ENCODE peak calls at places on chromosomes 7 and 10, in eight cellular contexts. One of them, this sample, is unnamed.

GRCh38 chr10:49592726-49593563 is 17.2 kb upstream of the SLC18A3 start:
- DNase-seq in AG10803: peak; percentile 47
- DNase-seq in neural crest cell: peak; percentile 76
- DNase-seq in stomach: peak; percentile 56
- DNase-seq in lower lobe of right lung: no peak
- DNase-seq in progenitor cell of endocrine pancreas: peak; percentile 56
- DNase-seq in colonic mucosa: peak; percentile 65
- DNase-seq in GM23338: peak; percentile 90
- DNase-seq in this sample: no peak

GRCh38 chr7:38211940-38212339 is 33.9 kb downstream of the STARD3NL start:
- DNase-seq in colonic mucosa: no peak
- DNase-seq in GM23338: no peak
- DNase-seq in lower lobe of right lung: no peak
- DNase-seq in neural crest cell: no peak
- DNase-seq in stomach: no peak
- DNase-seq in AG10803: peak; percentile 58
- DNase-seq in progenitor cell of endocrine pancreas: no peak
- DNase-seq in this sample: no peak

GRCh38 chr7:155323001-155323638 is 25.4 kb downstream of the INSIG1 start:
- DNase-seq in AG10803: peak; percentile 16
- DNase-seq in stomach: no peak
- DNase-seq in GM23338: no peak
- DNase-seq in progenitor cell of endocrine pancreas: no peak
- DNase-seq in neural crest cell: no peak
- DNase-seq in colonic mucosa: no peak
- DNase-seq in lower lobe of right lung: no peak
- DNase-seq in this sample: no peak

GRCh38 chr10:113539789-113540188 is 13.1 kb upstream of the HABP2 start:
- DNase-seq in lower lobe of right lung: no peak
- DNase-seq in colonic mucosa: no peak
- DNase-seq in GM23338: no peak
- DNase-seq in neural crest cell: no peak
- DNase-seq in AG10803: peak; percentile 71
- DNase-seq in stomach: no peak
- DNase-seq in progenitor cell of endocrine pancreas: no peak
- DNase-seq in this sample: no peak

GRCh38 chr10:110870823-110871235 is 899 bp upstream of the PDCD4 start:
- DNase-seq in AG10803: peak; percentile 53
- DNase-seq in progenitor cell of endocrine pancreas: no peak
- DNase-seq in stomach: no peak
- DNase-seq in neural crest cell: no peak
- DNase-seq in GM23338: no peak
- DNase-seq in colonic mucosa: no peak
- DNase-seq in lower lobe of right lung: no peak
- DNase-seq in this sample: no peak

GRCh38 chr10:5376450-5376849 is 11.7 kb downstream of the UCN3 start:
- DNase-seq in colonic mucosa: no peak
- DNase-seq in neural crest cell: no peak
- DNase-seq in GM23338: no peak
- DNase-seq in AG10803: no peak
- DNase-seq in progenitor cell of endocrine pancreas: no peak
- DNase-seq in lower lobe of right lung: no peak
- DNase-seq in stomach: no peak
- DNase-seq in this sample: no peak

GRCh38 chr10:121158988-121159579 is 307.9 kb downstream of the WDR11 start:
- DNase-seq in colonic mucosa: peak; percentile 78
- DNase-seq in stomach: peak; percentile 40
- DNase-seq in lower lobe of right lung: no peak
- DNase-seq in GM23338: no peak
- DNase-seq in progenitor cell of endocrine pancreas: no peak
- DNase-seq in neural crest cell: no peak
- DNase-seq in AG10803: no peak
- DNase-seq in this sample: no peak

GRCh38 chr10:29479081-29479917 is 155.5 kb downstream of the SVIL start:
- DNase-seq in lower lobe of right lung: no peak
- DNase-seq in neural crest cell: no peak
- DNase-seq in progenitor cell of endocrine pancreas: no peak
- DNase-seq in stomach: no peak
- DNase-seq in colonic mucosa: no peak
- DNase-seq in GM23338: no peak
- DNase-seq in AG10803: peak; percentile 27
- DNase-seq in this sample: no peak

GRCh38 chr7:26397786-26398435 is 106.2 kb downstream of the SNX10 start:
- DNase-seq in stomach: no peak
- DNase-seq in neural crest cell: peak; percentile 41
- DNase-seq in colonic mucosa: peak; percentile 59
- DNase-seq in lower lobe of right lung: no peak
- DNase-seq in progenitor cell of endocrine pancreas: peak; percentile 32
- DNase-seq in AG10803: peak; percentile 4
- DNase-seq in GM23338: peak; percentile 76
- DNase-seq in this sample: peak; percentile 24

DNA sequence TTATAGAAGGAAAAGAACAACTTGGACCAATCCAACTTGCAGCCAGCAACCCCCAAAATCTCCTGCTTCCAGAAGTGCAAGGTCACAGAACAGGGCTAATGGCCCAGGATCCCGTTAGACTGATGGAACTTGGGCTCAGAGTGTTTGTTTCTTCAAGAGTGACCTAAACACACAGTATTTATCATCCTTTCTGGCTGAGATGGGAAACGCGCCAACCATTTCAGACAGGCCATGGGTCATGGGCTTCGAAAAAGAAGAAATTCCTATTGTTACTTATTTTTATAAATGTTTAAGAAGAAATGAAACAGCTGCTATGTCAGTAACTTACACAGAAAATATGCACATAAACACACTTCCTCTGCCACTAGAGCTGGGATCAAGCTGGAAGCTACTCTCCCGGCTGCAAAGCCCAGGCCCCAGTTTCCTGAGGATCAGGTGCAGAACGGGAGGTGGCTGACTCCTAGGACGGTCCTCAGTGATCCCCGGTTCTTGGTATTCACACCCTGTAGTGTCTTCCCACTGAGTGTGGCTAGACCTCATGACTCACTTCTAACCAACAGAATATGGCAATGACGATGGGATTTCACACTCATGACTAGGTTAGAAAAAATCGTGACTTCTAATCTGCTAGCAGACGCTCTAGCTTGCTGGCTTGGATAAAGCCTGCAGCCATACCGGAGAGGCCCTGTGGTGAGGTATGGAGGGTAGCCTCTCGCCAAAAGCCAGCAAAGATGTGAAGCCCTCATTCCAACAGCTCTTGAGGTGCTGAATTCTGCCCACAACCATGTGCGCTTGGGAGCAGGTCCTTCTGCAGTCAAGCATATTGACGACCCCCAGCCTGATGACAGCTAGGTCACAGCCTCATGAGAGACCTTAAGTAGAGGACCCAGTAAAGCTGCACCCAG is 60.2 kb downstream of the CHST15 start:
- DNase-seq in neural crest cell: no peak
- DNase-seq in progenitor cell of endocrine pancreas: no peak
- DNase-seq in colonic mucosa: no peak
- DNase-seq in lower lobe of right lung: no peak
- DNase-seq in stomach: no peak
- DNase-seq in AG10803: peak; percentile 31
- DNase-seq in GM23338: no peak
- DNase-seq in this sample: no peak
- TF ChIP-seq CTCF in neural crest cell: no peak
- TF ChIP-seq CTCF in progenitor cell of endocrine pancreas: no peak
- TF ChIP-seq CTCF in colonic mucosa: no peak
- TF ChIP-seq CTCF in lower lobe of right lung: no peak
- TF ChIP-seq CTCF in stomach: no peak
- TF ChIP-seq CTCF in AG10803: no peak
- TF ChIP-seq CTCF in GM23338: no peak
- TF ChIP-seq CTCF in this sample: no peak

GRCh38 chr7:99325597-99326407 is at the start of gene ARPC1A:
- DNase-seq in neural crest cell: peak; percentile 83
- DNase-seq in AG10803: peak; percentile 90
- DNase-seq in lower lobe of right lung: peak; percentile 93
- DNase-seq in GM23338: peak; percentile 96
- DNase-seq in stomach: peak; percentile 92
- DNase-seq in progenitor cell of endocrine pancreas: peak; percentile 91
- DNase-seq in colonic mucosa: peak; percentile 90
- DNase-seq in this sample: peak; percentile 84
- TF ChIP-seq CTCF in neural crest cell: peak; percentile 37
- TF ChIP-seq CTCF in AG10803: peak; percentile 28
- TF ChIP-seq CTCF in lower lobe of right lung: peak; percentile 31
- TF ChIP-seq CTCF in GM23338: no peak
- TF ChIP-seq CTCF in stomach: no peak
- TF ChIP-seq CTCF in progenitor cell of endocrine pancreas: peak; percentile 51
- TF ChIP-seq CTCF in colonic mucosa: no peak
- TF ChIP-seq CTCF in this sample: no peak

DNA sequence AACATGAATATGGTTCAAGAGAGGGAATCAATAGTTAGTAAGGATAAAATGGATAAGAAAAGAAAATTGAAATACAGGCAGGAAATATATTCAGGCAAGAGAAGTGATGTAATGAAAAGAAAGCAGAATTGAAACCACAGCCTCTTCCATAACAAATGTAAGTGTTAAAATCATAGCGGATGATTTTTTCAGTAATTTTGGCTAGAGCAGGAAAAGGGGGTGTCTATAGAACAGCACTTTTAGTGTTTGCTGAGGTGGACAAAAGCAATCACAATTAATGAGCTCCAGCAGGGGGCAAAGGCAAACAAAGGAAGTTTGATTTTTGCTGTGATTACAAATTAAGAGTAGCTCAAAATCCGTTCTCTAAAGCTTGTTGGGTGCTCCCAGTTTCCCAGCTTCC is 79.0 kb downstream of the TRIL start:
- DNase-seq in stomach: no peak
- DNase-seq in GM23338: no peak
- DNase-seq in AG10803: no peak
- DNase-seq in neural crest cell: no peak
- DNase-seq in lower lobe of right lung: no peak
- DNase-seq in colonic mucosa: no peak
- DNase-seq in progenitor cell of endocrine pancreas: no peak
- DNase-seq in this sample: no peak
- TF ChIP-seq CTCF in stomach: no peak
- TF ChIP-seq CTCF in GM23338: no peak
- TF ChIP-seq CTCF in AG10803: no peak
- TF ChIP-seq CTCF in neural crest cell: no peak
- TF ChIP-seq CTCF in lower lobe of right lung: no peak
- TF ChIP-seq CTCF in colonic mucosa: no peak
- TF ChIP-seq CTCF in progenitor cell of endocrine pancreas: peak; percentile 25
- TF ChIP-seq CTCF in this sample: no peak

GRCh38 chr7:123809471-123809870 is 35.5 kb upstream of the HYAL4 start:
- DNase-seq in colonic mucosa: no peak
- DNase-seq in stomach: no peak
- DNase-seq in neural crest cell: no peak
- DNase-seq in GM23338: no peak
- DNase-seq in AG10803: no peak
- DNase-seq in lower lobe of right lung: no peak
- DNase-seq in progenitor cell of endocrine pancreas: no peak
- DNase-seq in this sample: no peak
- TF ChIP-seq CTCF in colonic mucosa: no peak
- TF ChIP-seq CTCF in stomach: no peak
- TF ChIP-seq CTCF in neural crest cell: no peak
- TF ChIP-seq CTCF in GM23338: no peak
- TF ChIP-seq CTCF in AG10803: no peak
- TF ChIP-seq CTCF in lower lobe of right lung: no peak
- TF ChIP-seq CTCF in progenitor cell of endocrine pancreas: no peak
- TF ChIP-seq CTCF in this sample: no peak

GRCh38 chr10:32033171-32033570 is 23.1 kb downstream of the KIF5B start:
- DNase-seq in GM23338: peak; percentile 16
- DNase-seq in AG10803: no peak
- DNase-seq in neural crest cell: no peak
- DNase-seq in colonic mucosa: no peak
- DNase-seq in progenitor cell of endocrine pancreas: no peak
- DNase-seq in stomach: no peak
- DNase-seq in lower lobe of right lung: no peak
- DNase-seq in this sample: no peak

GRCh38 chr10:32035038-32035437 is 21.2 kb downstream of the KIF5B start:
- DNase-seq in lower lobe of right lung: no peak
- DNase-seq in GM23338: no peak
- DNase-seq in colonic mucosa: no peak
- DNase-seq in AG10803: no peak
- DNase-seq in progenitor cell of endocrine pancreas: no peak
- DNase-seq in neural crest cell: no peak
- DNase-seq in stomach: no peak
- DNase-seq in this sample: no peak

GRCh38 chr10:32038777-32039176 is 17.4 kb downstream of the KIF5B start:
- DNase-seq in AG10803: peak; percentile 50
- DNase-seq in lower lobe of right lung: no peak
- DNase-seq in neural crest cell: no peak
- DNase-seq in stomach: no peak
- DNase-seq in GM23338: peak; percentile 43
- DNase-seq in colonic mucosa: no peak
- DNase-seq in progenitor cell of endocrine pancreas: no peak
- DNase-seq in this sample: no peak

GRCh38 chr10:32039745-32040144 is 16.5 kb downstream of the KIF5B start:
- DNase-seq in progenitor cell of endocrine pancreas: no peak
- DNase-seq in colonic mucosa: no peak
- DNase-seq in GM23338: no peak
- DNase-seq in AG10803: no peak
- DNase-seq in lower lobe of right lung: no peak
- DNase-seq in stomach: no peak
- DNase-seq in neural crest cell: no peak
- DNase-seq in this sample: no peak

GRCh38 chr10:32036922-32037321 is 19.3 kb downstream of the KIF5B start:
- DNase-seq in progenitor cell of endocrine pancreas: no peak
- DNase-seq in stomach: no peak
- DNase-seq in lower lobe of right lung: no peak
- DNase-seq in colonic mucosa: no peak
- DNase-seq in neural crest cell: no peak
- DNase-seq in GM23338: no peak
- DNase-seq in AG10803: no peak
- DNase-seq in this sample: no peak
- TF ChIP-seq CTCF in progenitor cell of endocrine pancreas: no peak
- TF ChIP-seq CTCF in stomach: no peak
- TF ChIP-seq CTCF in lower lobe of right lung: no peak
- TF ChIP-seq CTCF in colonic mucosa: no peak
- TF ChIP-seq CTCF in neural crest cell: no peak
- TF ChIP-seq CTCF in GM23338: no peak
- TF ChIP-seq CTCF in AG10803: no peak
- TF ChIP-seq CTCF in this sample: no peak